ENCODE peak calls at places on chromosomes 2 and 18, in seven cellular contexts. A is H1, I is K562, V is HCT116, Q is SK-N-SH, P is HepG2, O is GM12878. G is an unnamed sample.

GRCh38 chr18:26457611-26458350 is 90.6 kb downstream of the KCTD1 start:
- DNase-seq in A (peak), I (peak), Q (no peak), P (no peak), O (no peak), V (no peak), G (no peak)

GRCh38 chr2:205914736-205915510 is 171.1 kb downstream of the INO80D start:
- DNase-seq in I (no peak), Q (no peak), P (no peak), V (no peak), O (no peak), A (no peak), G (peak)

GRCh38 chr2:110720547-110720946 is 11.8 kb upstream of the ACOXL start:
- DNase-seq in V (no peak), Q (no peak), I (no peak), A (no peak), O (no peak), P (no peak), G (no peak)

GRCh38 chr2:80102026-80102425 is 202.5 kb downstream of the LRRTM1 start:
- DNase-seq in I (no peak), Q (no peak), A (no peak), P (no peak), O (no peak), V (no peak), G (no peak)

GRCh38 chr2:50614056-50614455 is 417.9 kb downstream of the NRXN1 start:
- DNase-seq in A (no peak), I (no peak), P (no peak), V (no peak), O (no peak), Q (no peak), G (no peak)

GRCh38 chr18:64165906-64166305 is 17.0 kb upstream of the LINC00305 start:
- DNase-seq in V (no peak), I (no peak), P (no peak), O (no peak), A (no peak), Q (no peak), G (no peak)

GRCh38 chr2:238948765-238949641 is 101.1 kb downstream of the TWIST2 start:
- DNase-seq in V (no peak), A (peak), Q (no peak), O (no peak), P (no peak), I (no peak), G (no peak)

GRCh38 chr2:74625658-74626425 is 22.3 kb downstream of the M1AP start:
- DNase-seq in V (no peak), O (no peak), A (no peak), Q (no peak), P (no peak), I (no peak), G (no peak)

GRCh38 chr2:101474752-101475384 is at the start of gene RFX8:
- DNase-seq in Q (no peak), A (peak), I (no peak), O (no peak), V (no peak), P (peak), G (no peak)

GRCh38 chr18:77062518-77063003 is 70.0 kb downstream of the MBP start:
- DNase-seq in Q (no peak), A (no peak), O (peak), P (no peak), I (no peak), V (no peak), G (no peak)
- TF ChIP-seq JUND in Q (no peak), A (no peak), O (no peak), P (no peak), I (no peak), V (no peak), G (no peak)

DNA sequence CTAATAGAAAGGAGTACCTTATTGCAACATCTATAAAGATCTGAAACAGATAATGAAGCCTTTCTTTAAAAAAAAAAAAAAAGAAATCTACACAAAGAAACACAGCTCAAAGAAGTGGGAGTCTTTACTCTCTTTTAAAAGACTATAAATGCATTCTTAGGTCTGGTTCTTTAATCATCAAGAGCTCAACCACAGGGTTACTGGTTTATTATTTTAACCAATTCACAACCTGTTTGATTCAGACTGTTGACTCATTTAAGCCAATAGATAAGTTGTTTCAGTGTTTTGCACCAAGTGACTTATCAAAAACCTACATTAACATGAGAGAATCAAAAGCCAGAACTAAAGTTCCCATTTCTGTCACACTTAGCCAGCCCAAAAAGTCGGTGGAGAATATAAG is 93.1 kb downstream of the TCF4 start:
- DNase-seq in O (no peak), P (no peak), A (no peak), I (no peak), V (no peak), Q (no peak), G (no peak)
- TF ChIP-seq JUND in O (no peak), P (no peak), A (no peak), I (no peak), V (no peak), Q (no peak), G (no peak)

GRCh38 chr18:68454511-68455228 is 260.2 kb downstream of the TMX3 start:
- DNase-seq in A (no peak), O (no peak), Q (no peak), P (no peak), I (no peak), V (no peak), G (no peak)
- TF ChIP-seq JUND in A (no peak), O (no peak), Q (peak), P (no peak), I (no peak), V (no peak), G (no peak)

GRCh38 chr2:121099329-121100318 is 185.4 kb downstream of the TFCP2L1 start:
- DNase-seq in Q (peak), P (no peak), O (no peak), V (peak), A (peak), I (no peak), G (peak)
- TF ChIP-seq JUND in Q (no peak), P (no peak), O (no peak), V (no peak), A (no peak), I (no peak), G (no peak)